ENCODE peak calls at places on chromosome 2, in eight cellular contexts. J, I, R, F, L, T, P and G are unnamed samples. For H3K4me1, H3K36me3 and H3K27me3, the result is how much of the 10 kb centered on the place peaks cover.

GRCh38 chr2:231670892-231671616 is 37.3 kb upstream of the PTMA start:
- DNase-seq in J (no peak), I (no peak), R (no peak), F (no peak), L (peak), T (no peak), P (no peak), G (no peak)

GRCh38 chr2:3377279-3377611 is 373 bp downstream of the EIPR1 start:
- DNase-seq in J (no peak), I (peak), R (no peak), F (no peak), L (no peak), T (no peak), P (peak), G (no peak)

GRCh38 chr2:204486855-204487254 is 58.4 kb upstream of the PARD3B start:
- DNase-seq in J (no peak), I (peak), R (no peak), F (no peak), L (no peak), T (no peak), P (peak), G (no peak)

GRCh38 chr2:2527162-2527561 is 196.1 kb upstream of the MYT1L start:
- DNase-seq in J (no peak), I (no peak), R (no peak), F (no peak), L (no peak), T (peak), P (peak), G (no peak)

GRCh38 chr2:225670111-225670974 is 270.8 kb downstream of the NYAP2 start:
- DNase-seq in J (no peak), I (peak), R (no peak), F (no peak), L (peak), T (no peak), P (peak), G (no peak)

GRCh38 chr2:200603972-200604371 is 18.2 kb downstream of the AOX1 start:
- DNase-seq in J (no peak), I (no peak), R (no peak), F (no peak), L (no peak), T (no peak), P (peak), G (no peak)

GRCh38 chr2:165401285-165401852 is 68.1 kb upstream of the CSRNP3 start:
- DNase-seq in J (no peak), I (peak), R (no peak), F (no peak), L (peak), T (no peak), P (peak), G (no peak)

GRCh38 chr2:85826990-85827878 is 61.6 kb downstream of the ST3GAL5 start:
- DNase-seq in J (peak), I (peak), R (peak), F (peak), L (peak), T (peak), P (peak), G (peak)

GRCh38 chr2:48248251-48248933 is 281.6 kb upstream of the STON1 start:
- DNase-seq in J (no peak), I (peak), R (no peak), F (no peak), L (no peak), T (no peak), P (peak), G (no peak)

GRCh38 chr2:165203689-165204559 is at the start of gene SCN3A:
- DNase-seq in J (no peak), I (peak), R (no peak), F (no peak), L (peak), T (no peak), P (peak), G (no peak)

GRCh38 chr2:128602699-128603101 is 284.0 kb upstream of the HS6ST1 start:
- DNase-seq in J (no peak), I (no peak), R (no peak), F (no peak), L (no peak), T (peak), P (no peak), G (no peak)

GRCh38 chr2:18950598-18950933 is 361.2 kb upstream of the NT5C1B start:
- DNase-seq in J (no peak), I (no peak), R (no peak), F (no peak), L (peak), T (no peak), P (no peak), G (no peak)

GRCh38 chr2:39949131-39949530 is 170.1 kb upstream of the THUMPD2 start:
- DNase-seq in J (no peak), I (peak), R (no peak), F (no peak), L (no peak), T (no peak), P (no peak), G (no peak)

GRCh38 chr2:85288244-85288725 is 39.5 kb downstream of the TGOLN2 start:
- DNase-seq in J (no peak), I (peak), R (no peak), F (no peak), L (peak), T (no peak), P (peak), G (peak)

GRCh38 chr2:224357098-224357901 is 44.6 kb downstream of the FAM124B start:
- DNase-seq in J (no peak), I (peak), R (peak), F (no peak), L (peak), T (no peak), P (peak), G (no peak)

GRCh38 chr2:188085421-188085820 is 206.3 kb upstream of the GULP1 start:
- DNase-seq in J (no peak), I (no peak), R (no peak), F (no peak), L (no peak), T (no peak), P (no peak), G (no peak)

GRCh38 chr2:121562269-121563176 is 31.8 kb downstream of the RNU4ATAC start:
- DNase-seq in J (no peak), I (no peak), R (no peak), F (no peak), L (no peak), T (no peak), P (no peak), G (no peak)

GRCh38 chr2:121209014-121209610 is 75.9 kb downstream of the TFCP2L1 start:
- DNase-seq in J (no peak), I (no peak), R (no peak), F (no peak), L (no peak), T (no peak), P (no peak), G (no peak)

GRCh38 chr2:35428548-35428947 is 927.0 kb upstream of the CRIM1 start:
- DNase-seq in J (no peak), I (peak), R (no peak), F (no peak), L (peak), T (no peak), P (no peak), G (no peak)

GRCh38 chr2:158204741-158205165 is 103.1 kb downstream of the UPP2 start:
- DNase-seq in J (no peak), I (peak), R (no peak), F (no peak), L (no peak), T (no peak), P (no peak), G (no peak)

GRCh38 chr2:127413782-127414743 is 4.2 kb upstream of the PROC start:
- DNase-seq in J (no peak), I (peak), R (no peak), F (no peak), L (no peak), T (no peak), P (peak), G (no peak)

DNA sequence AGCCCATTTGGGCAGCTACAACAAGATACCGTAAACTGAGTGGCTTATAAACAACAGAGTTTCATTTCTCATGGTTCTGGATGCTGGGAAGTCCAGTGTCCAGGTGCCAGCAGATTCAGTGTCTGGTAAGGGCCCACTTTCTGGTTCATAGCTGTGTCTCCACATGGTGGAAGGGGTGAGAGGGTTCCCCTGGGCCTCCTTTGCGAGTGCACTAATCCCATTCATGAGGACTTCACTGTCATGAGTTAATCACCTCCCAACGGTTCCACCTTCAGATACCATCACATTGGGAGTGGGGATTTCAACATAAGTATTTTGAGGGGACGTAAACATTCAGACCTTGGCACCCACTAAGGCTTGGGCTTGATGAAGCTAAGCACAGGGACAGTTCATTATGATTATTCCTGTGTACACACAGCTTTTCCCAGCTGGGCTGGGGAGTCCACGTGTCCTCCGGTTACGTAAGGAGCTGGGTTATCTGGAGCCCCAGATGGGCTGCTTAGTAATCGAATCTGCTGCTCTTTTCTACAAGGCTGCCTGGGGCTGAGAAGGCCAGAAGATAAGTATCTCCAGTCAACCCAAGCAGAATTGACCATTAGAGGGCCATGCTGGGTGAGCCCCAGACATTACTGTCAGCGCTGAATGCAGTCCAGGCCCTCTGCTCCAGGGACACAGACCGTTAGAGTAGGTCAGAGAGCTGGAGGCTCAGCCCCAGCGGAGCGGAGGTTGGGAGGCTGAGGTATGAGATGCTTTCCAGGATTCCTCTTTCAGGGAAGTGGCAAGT is 42.7 kb downstream of the EPAS1 start:
- DNase-seq in J (peak), I (no peak), R (no peak), F (no peak), L (no peak), T (no peak), P (peak), G (peak)
- H3K4me1 ChIP-seq in J (half or more), I (half or more), R (under half), F (under half), L (under half), T (under half), P (under half), G (under half)

GRCh38 chr2:68812256-68812655 is 58.9 kb downstream of the BMP10 start:
- DNase-seq in J (no peak), I (no peak), R (no peak), F (no peak), L (no peak), T (no peak), P (peak), G (peak)
- H3K36me3 ChIP-seq in J (under half), I (under half), R (half or more), F (under half), L (under half), T (under half), P (under half), G (under half)

GRCh38 chr2:170815746-170816498 is 765 bp upstream of the GAD1 start:
- DNase-seq in J (peak), I (peak), R (peak), F (peak), L (peak), T (peak), P (peak), G (peak)
- H3K27me3 ChIP-seq in J (half or more), I (half or more), R (half or more), F (half or more), L (half or more), T (under half), P (half or more), G (under half)

GRCh38 chr2:96817882-96818281 is 1.8 kb downstream of the CNNM3 start:
- DNase-seq in J (no peak), I (no peak), R (no peak), F (no peak), L (no peak), T (no peak), P (no peak), G (no peak)
- H3K4me1 ChIP-seq in J (half or more), I (under half), R (half or more), F (under half), L (under half), T (under half), P (under half), G (under half)

DNA sequence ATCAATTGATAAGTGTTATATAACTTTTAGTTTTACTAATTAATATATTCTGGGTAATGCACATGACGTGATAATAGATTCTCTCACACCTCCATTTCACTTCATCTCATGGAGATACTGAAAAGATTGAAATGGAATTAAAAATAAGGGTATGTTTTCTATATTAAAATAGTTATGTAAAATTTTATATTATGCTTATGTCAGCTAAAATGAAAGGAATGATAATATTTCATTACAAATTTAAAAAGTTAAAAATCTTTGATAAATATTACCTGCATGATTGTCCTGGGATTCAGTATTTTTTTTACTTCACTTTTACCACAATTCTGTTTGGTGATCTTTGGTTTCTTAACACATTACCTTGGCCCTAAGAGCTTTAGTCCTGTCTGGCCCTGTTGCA is 823.8 kb upstream of the NRXN1 start:
- DNase-seq in J (no peak), I (no peak), R (no peak), F (no peak), L (no peak), T (no peak), P (no peak), G (no peak)
- H3K36me3 ChIP-seq in J (under half), I (under half), R (under half), F (under half), L (under half), T (under half), P (under half), G (under half)

GRCh38 chr2:218984239-218985020 is 554 bp downstream of the FEV start:
- DNase-seq in J (no peak), I (no peak), R (no peak), F (peak), L (peak), T (no peak), P (no peak), G (peak)

GRCh38 chr2:218985021-218985324 is at the start of gene FEV:
- DNase-seq in J (no peak), I (no peak), R (no peak), F (no peak), L (peak), T (no peak), P (no peak), G (peak)

GRCh38 chr2:218988164-218988563 is 3.2 kb upstream of the FEV start:
- DNase-seq in J (no peak), I (no peak), R (no peak), F (no peak), L (no peak), T (no peak), P (no peak), G (peak)

GRCh38 chr2:218985325-218986091 is 524 bp upstream of the FEV start:
- DNase-seq in J (no peak), I (no peak), R (no peak), F (no peak), L (no peak), T (no peak), P (no peak), G (peak)

GRCh38 chr2:218986148-218986761 is 1.3 kb upstream of the FEV start:
- DNase-seq in J (no peak), I (no peak), R (no peak), F (no peak), L (no peak), T (no peak), P (no peak), G (peak)
- H3K27me3 ChIP-seq in J (half or more), I (half or more), R (half or more), F (under half), L (half or more), T (under half), P (half or more), G (under half)

GRCh38 chr2:43345391-43345813 is 119.0 kb upstream of the ZFP36L2 start:
- DNase-seq in J (peak), I (peak), R (no peak), F (no peak), L (peak), T (peak), P (no peak), G (no peak)

GRCh38 chr2:43345872-43346271 is 119.5 kb upstream of the ZFP36L2 start:
- DNase-seq in J (no peak), I (no peak), R (no peak), F (no peak), L (peak), T (no peak), P (no peak), G (no peak)

GRCh38 chr2:43347751-43348150 is 121.3 kb upstream of the ZFP36L2 start:
- DNase-seq in J (no peak), I (peak), R (no peak), F (no peak), L (no peak), T (no peak), P (no peak), G (no peak)

GRCh38 chr2:43344911-43345373 is 118.5 kb upstream of the ZFP36L2 start:
- DNase-seq in J (no peak), I (peak), R (no peak), F (no peak), L (no peak), T (no peak), P (peak), G (no peak)

GRCh38 chr2:43346619-43347018 is 120.2 kb upstream of the ZFP36L2 start:
- DNase-seq in J (no peak), I (no peak), R (no peak), F (no peak), L (no peak), T (no peak), P (no peak), G (no peak)
- H3K4me1 ChIP-seq in J (half or more), I (half or more), R (under half), F (under half), L (under half), T (under half), P (under half), G (under half)

GRCh38 chr2:238040918-238041317 is 19.9 kb upstream of the SCLY start:
- DNase-seq in J (no peak), I (no peak), R (no peak), F (no peak), L (no peak), T (no peak), P (no peak), G (no peak)

GRCh38 chr2:238039985-238040384 is 20.8 kb upstream of the SCLY start:
- DNase-seq in J (no peak), I (no peak), R (no peak), F (no peak), L (no peak), T (no peak), P (no peak), G (no peak)

GRCh38 chr2:238039151-238039550 is 21.6 kb upstream of the SCLY start:
- DNase-seq in J (no peak), I (no peak), R (no peak), F (no peak), L (no peak), T (no peak), P (no peak), G (no peak)

GRCh38 chr2:238042849-238043584 is 17.8 kb upstream of the SCLY start:
- DNase-seq in J (no peak), I (no peak), R (no peak), F (no peak), L (no peak), T (no peak), P (peak), G (no peak)

GRCh38 chr2:238038203-238038602 is 22.6 kb upstream of the SCLY start:
- DNase-seq in J (no peak), I (no peak), R (no peak), F (no peak), L (no peak), T (no peak), P (no peak), G (no peak)
- H3K36me3 ChIP-seq in J (under half), I (half or more), R (under half), F (under half), L (under half), T (half or more), P (half or more), G (under half)

GRCh38 chr2:74617123-74617522 is 31.0 kb downstream of the M1AP start:
- DNase-seq in J (no peak), I (no peak), R (no peak), F (no peak), L (no peak), T (no peak), P (no peak), G (no peak)
- H3K27me3 ChIP-seq in J (under half), I (under half), R (under half), F (under half), L (under half), T (under half), P (under half), G (under half)

GRCh38 chr2:37782721-37783438 is 111.4 kb upstream of the CDC42EP3 start:
- DNase-seq in J (no peak), I (peak), R (no peak), F (no peak), L (no peak), T (peak), P (peak), G (peak)
- H3K4me1 ChIP-seq in J (under half), I (under half), R (under half), F (under half), L (under half), T (under half), P (under half), G (under half)